ENCODE peak calls at places on chromosomes 4 and X, in seven cellular contexts. V, J, K, G, C, Z and N are unnamed samples.

GRCh38 chr4:18020145-18020670 is 1.3 kb downstream of the LCORL start:
- DNase-seq in V (peak; percentile 6), J (peak; percentile 20), K (peak; percentile 30), G (peak; percentile 27), C (peak; percentile 45), Z (peak; percentile 18), N (no peak)

GRCh38 chr4:165440415-165440882 is 61.6 kb downstream of the CPE start:
- DNase-seq in V (peak; percentile 85), J (peak; percentile 90), K (no peak), G (peak; percentile 10), C (peak; percentile 65), Z (no peak), N (no peak)

GRCh38 chr4:110049951-110050925 is 137.6 kb downstream of the EGF start:
- DNase-seq in V (peak; percentile 55), J (peak; percentile 65), K (peak; percentile 44), G (peak; percentile 46), C (peak; percentile 62), Z (peak; percentile 60), N (no peak)

GRCh38 chr4:150609131-150609530 is 27.2 kb downstream of the MAB21L2 start:
- DNase-seq in V (no peak), J (no peak), K (no peak), G (no peak), C (no peak), Z (no peak), N (no peak)

GRCh38 chr4:22091906-22092305 is 143.3 kb upstream of the KCNIP4 start:
- DNase-seq in V (no peak), J (no peak), K (no peak), G (no peak), C (no peak), Z (no peak), N (no peak)

GRCh38 chrX:44245730-44246129 is 97.7 kb downstream of the EFHC2 start:
- DNase-seq in V (no peak), J (no peak), K (no peak), G (no peak), C (no peak), Z (no peak), N (no peak)

GRCh38 chr4:180949825-180950224 is 1293.4 kb upstream of the TENM3 start:
- DNase-seq in V (peak; percentile 63), J (no peak), K (no peak), G (no peak), C (no peak), Z (no peak), N (peak; percentile 0)

GRCh38 chrX:153482376-153483015 is 12.1 kb upstream of the HAUS7 start:
- DNase-seq in V (no peak), J (no peak), K (no peak), G (no peak), C (no peak), Z (no peak), N (no peak)

GRCh38 chrX:139559383-139560042 is 29.0 kb downstream of the F9 start:
- DNase-seq in V (peak; percentile 78), J (peak; percentile 62), K (peak; percentile 68), G (peak; percentile 26), C (peak; percentile 65), Z (peak; percentile 75), N (no peak)

GRCh38 chr4:75992462-75992861 is 1.7 kb upstream of the SDAD1 start:
- DNase-seq in V (no peak), J (no peak), K (no peak), G (no peak), C (no peak), Z (no peak), N (no peak)

DNA sequence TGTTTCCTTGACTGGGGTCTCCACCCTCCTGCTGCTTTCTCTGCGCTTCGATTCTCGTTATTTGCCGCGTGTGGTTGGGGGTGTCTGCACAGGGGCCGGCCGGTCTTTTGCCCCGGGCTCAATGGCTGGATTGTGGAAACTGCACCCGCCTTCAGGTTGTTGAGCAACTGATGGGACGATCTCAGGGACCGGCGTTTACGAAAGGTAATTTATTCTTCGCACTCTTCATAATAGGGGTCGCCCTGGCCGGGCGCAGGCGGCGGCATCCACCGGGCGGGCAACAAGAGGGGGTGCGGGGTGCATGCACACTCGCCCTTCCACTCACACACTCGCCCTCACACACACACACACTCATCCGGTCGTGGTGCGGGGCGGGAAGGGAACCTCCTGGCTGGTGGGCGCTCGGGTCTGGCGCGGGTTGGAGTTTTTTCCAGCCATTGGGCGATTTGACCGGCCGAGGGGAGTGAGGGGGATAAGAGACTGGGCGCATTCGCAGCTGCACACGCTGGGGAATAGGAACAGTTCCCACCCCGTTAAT is 1.5 kb downstream of the ADGRL3 start:
- DNase-seq in V (no peak), J (peak; percentile 11), K (no peak), G (no peak), C (no peak), Z (peak; percentile 53), N (no peak)
- TF ChIP-seq EZH2 in V (no peak), J (peak; percentile 39), K (no peak), G (peak; percentile 12), C (peak; percentile 38), Z (peak; percentile 5), N (peak; percentile 88)

GRCh38 chr4:41880840-41881831 is 54.1 kb upstream of the TMEM33 start:
- DNase-seq in V (no peak), J (peak; percentile 21), K (no peak), G (no peak), C (peak; percentile 26), Z (peak; percentile 70), N (no peak)
- TF ChIP-seq EZH2 in V (no peak), J (peak; percentile 71), K (no peak), G (peak; percentile 96), C (peak; percentile 94), Z (peak; percentile 77), N (peak; percentile 41)

GRCh38 chrX:100411802-100412333 is 1.8 kb upstream of the PCDH19 start:
- DNase-seq in V (no peak), J (no peak), K (no peak), G (no peak), C (no peak), Z (no peak), N (no peak)

GRCh38 chrX:100413231-100413630 is 3.2 kb upstream of the PCDH19 start:
- DNase-seq in V (peak; percentile 69), J (peak; percentile 67), K (peak; percentile 68), G (peak; percentile 61), C (peak; percentile 77), Z (peak; percentile 79), N (no peak)

GRCh38 chrX:100410083-100410590 is at the start of gene PCDH19:
- DNase-seq in V (peak; percentile 57), J (peak; percentile 52), K (peak; percentile 74), G (peak; percentile 54), C (peak; percentile 72), Z (peak; percentile 89), N (no peak)

GRCh38 chrX:100409316-100410082 is 574 bp downstream of the PCDH19 start:
- DNase-seq in V (no peak), J (no peak), K (no peak), G (no peak), C (no peak), Z (peak; percentile 52), N (no peak)

GRCh38 chrX:100410901-100411801 is 1.1 kb upstream of the PCDH19 start:
- DNase-seq in V (no peak), J (no peak), K (no peak), G (peak; percentile 7), C (peak; percentile 18), Z (peak; percentile 47), N (no peak)
- TF ChIP-seq EZH2 in V (peak; percentile 70), J (no peak), K (no peak), G (no peak), C (peak; percentile 80), Z (no peak), N (no peak)

GRCh38 chr4:48047421-48047844 is 30.9 kb downstream of the NIPAL1 start:
- DNase-seq in V (no peak), J (no peak), K (peak; percentile 73), G (no peak), C (no peak), Z (no peak), N (no peak)
- TF ChIP-seq EZH2 in V (no peak), J (no peak), K (no peak), G (no peak), C (no peak), Z (no peak), N (no peak)

GRCh38 chr4:143225167-143225566 is 40.5 kb downstream of the USP38 start:
- DNase-seq in V (no peak), J (no peak), K (no peak), G (no peak), C (no peak), Z (peak; percentile 58), N (no peak)

GRCh38 chr4:143234153-143234552 is 49.4 kb downstream of the USP38 start:
- DNase-seq in V (no peak), J (peak; percentile 44), K (no peak), G (no peak), C (peak; percentile 44), Z (no peak), N (no peak)

GRCh38 chr4:143232277-143232676 is 47.6 kb downstream of the USP38 start:
- DNase-seq in V (peak; percentile 37), J (no peak), K (no peak), G (no peak), C (no peak), Z (no peak), N (no peak)

GRCh38 chr4:143230683-143231082 is 46.0 kb downstream of the USP38 start:
- DNase-seq in V (no peak), J (no peak), K (no peak), G (no peak), C (no peak), Z (no peak), N (no peak)
- TF ChIP-seq EZH2 in V (no peak), J (no peak), K (no peak), G (no peak), C (no peak), Z (no peak), N (no peak)